ENCODE peak calls at places on chromosomes 11 and 22, in eight cellular contexts. One of them, this sample, is unnamed.

GRCh38 chr22:43970037-43970747 is 14.9 kb downstream of the SAMM50 start:
- DNase-seq in BE2C: no peak
- DNase-seq in CD4-positive, alpha-beta T cell: no peak
- DNase-seq in AG04450: no peak
- DNase-seq in fibroblast of pulmonary artery: no peak
- DNase-seq in cardiac muscle cell: no peak
- DNase-seq in fibroblast of lung: no peak
- DNase-seq in fibroblast of mammary gland: no peak
- DNase-seq in this sample: no peak

GRCh38 chr22:27115816-27116256 is 458.4 kb downstream of the MIAT start:
- DNase-seq in fibroblast of lung: peak
- DNase-seq in BE2C: no peak
- DNase-seq in fibroblast of pulmonary artery: peak
- DNase-seq in cardiac muscle cell: no peak
- DNase-seq in fibroblast of mammary gland: peak
- DNase-seq in CD4-positive, alpha-beta T cell: no peak
- DNase-seq in AG04450: no peak
- DNase-seq in this sample: no peak

GRCh38 chr11:92391866-92392265 is 167.2 kb downstream of the FAT3 start:
- DNase-seq in BE2C: no peak
- DNase-seq in fibroblast of lung: no peak
- DNase-seq in CD4-positive, alpha-beta T cell: no peak
- DNase-seq in fibroblast of mammary gland: peak
- DNase-seq in AG04450: no peak
- DNase-seq in fibroblast of pulmonary artery: no peak
- DNase-seq in cardiac muscle cell: no peak
- DNase-seq in this sample: no peak

GRCh38 chr11:128837627-128838026 is 29.5 kb downstream of the KCNJ1 start:
- DNase-seq in fibroblast of mammary gland: no peak
- DNase-seq in AG04450: no peak
- DNase-seq in fibroblast of lung: no peak
- DNase-seq in BE2C: no peak
- DNase-seq in CD4-positive, alpha-beta T cell: peak
- DNase-seq in fibroblast of pulmonary artery: peak
- DNase-seq in cardiac muscle cell: no peak
- DNase-seq in this sample: peak

GRCh38 chr22:23180301-23180892 is at the start of gene BCR:
- DNase-seq in AG04450: no peak
- DNase-seq in CD4-positive, alpha-beta T cell: peak
- DNase-seq in BE2C: peak
- DNase-seq in cardiac muscle cell: peak
- DNase-seq in fibroblast of lung: peak
- DNase-seq in fibroblast of mammary gland: peak
- DNase-seq in fibroblast of pulmonary artery: peak
- DNase-seq in this sample: peak

GRCh38 chr11:69309800-69310280 is 15.9 kb downstream of the MYEOV start:
- DNase-seq in CD4-positive, alpha-beta T cell: no peak
- DNase-seq in fibroblast of pulmonary artery: peak
- DNase-seq in AG04450: no peak
- DNase-seq in fibroblast of lung: peak
- DNase-seq in fibroblast of mammary gland: peak
- DNase-seq in BE2C: no peak
- DNase-seq in cardiac muscle cell: no peak
- DNase-seq in this sample: no peak

GRCh38 chr11:351411-351810 is 17.9 kb upstream of the B4GALNT4 start:
- DNase-seq in fibroblast of mammary gland: no peak
- DNase-seq in fibroblast of lung: no peak
- DNase-seq in AG04450: no peak
- DNase-seq in fibroblast of pulmonary artery: no peak
- DNase-seq in BE2C: no peak
- DNase-seq in cardiac muscle cell: no peak
- DNase-seq in CD4-positive, alpha-beta T cell: no peak
- DNase-seq in this sample: no peak

GRCh38 chr11:36501236-36501635 is 8.8 kb downstream of the TRAF6 start:
- DNase-seq in fibroblast of pulmonary artery: no peak
- DNase-seq in fibroblast of lung: peak
- DNase-seq in BE2C: peak
- DNase-seq in AG04450: no peak
- DNase-seq in fibroblast of mammary gland: no peak
- DNase-seq in cardiac muscle cell: no peak
- DNase-seq in CD4-positive, alpha-beta T cell: no peak
- DNase-seq in this sample: no peak

GRCh38 chr11:103862049-103862826 is 174.2 kb upstream of the DDI1 start:
- DNase-seq in CD4-positive, alpha-beta T cell: no peak
- DNase-seq in fibroblast of lung: no peak
- DNase-seq in cardiac muscle cell: no peak
- DNase-seq in BE2C: no peak
- DNase-seq in fibroblast of mammary gland: no peak
- DNase-seq in fibroblast of pulmonary artery: no peak
- DNase-seq in AG04450: no peak
- DNase-seq in this sample: no peak

GRCh38 chr11:121394785-121395184 is 57.3 kb upstream of the SORL1 start:
- DNase-seq in BE2C: no peak
- DNase-seq in cardiac muscle cell: no peak
- DNase-seq in fibroblast of lung: no peak
- DNase-seq in fibroblast of mammary gland: no peak
- DNase-seq in AG04450: no peak
- DNase-seq in fibroblast of pulmonary artery: no peak
- DNase-seq in CD4-positive, alpha-beta T cell: no peak
- DNase-seq in this sample: no peak

GRCh38 chr11:116901211-116901610 is 63.8 kb upstream of the APOA1 start:
- DNase-seq in BE2C: no peak
- DNase-seq in CD4-positive, alpha-beta T cell: no peak
- DNase-seq in fibroblast of lung: no peak
- DNase-seq in AG04450: no peak
- DNase-seq in cardiac muscle cell: peak
- DNase-seq in fibroblast of pulmonary artery: no peak
- DNase-seq in fibroblast of mammary gland: no peak
- DNase-seq in this sample: no peak

GRCh38 chr11:117879516-117880480 is 3.3 kb upstream of the FXYD6 start:
- DNase-seq in fibroblast of pulmonary artery: no peak
- DNase-seq in fibroblast of mammary gland: no peak
- DNase-seq in cardiac muscle cell: no peak
- DNase-seq in AG04450: no peak
- DNase-seq in fibroblast of lung: no peak
- DNase-seq in CD4-positive, alpha-beta T cell: no peak
- DNase-seq in BE2C: no peak
- DNase-seq in this sample: no peak

GRCh38 chr11:3051435-3052108 is 5.7 kb downstream of the CARS1 start:
- DNase-seq in fibroblast of mammary gland: no peak
- DNase-seq in AG04450: no peak
- DNase-seq in fibroblast of lung: no peak
- DNase-seq in fibroblast of pulmonary artery: no peak
- DNase-seq in CD4-positive, alpha-beta T cell: no peak
- DNase-seq in cardiac muscle cell: no peak
- DNase-seq in BE2C: no peak
- DNase-seq in this sample: no peak
- TF ChIP-seq CTCF in fibroblast of mammary gland: peak
- TF ChIP-seq CTCF in AG04450: peak
- TF ChIP-seq CTCF in fibroblast of lung: no peak
- TF ChIP-seq CTCF in fibroblast of pulmonary artery: peak
- TF ChIP-seq CTCF in CD4-positive, alpha-beta T cell: no peak
- TF ChIP-seq CTCF in cardiac muscle cell: peak
- TF ChIP-seq CTCF in BE2C: peak
- TF ChIP-seq CTCF in this sample: no peak

GRCh38 chr11:72789493-72790131 is 4.2 kb downstream of the STARD10 start:
- DNase-seq in fibroblast of pulmonary artery: peak
- DNase-seq in fibroblast of lung: peak
- DNase-seq in AG04450: no peak
- DNase-seq in cardiac muscle cell: peak
- DNase-seq in CD4-positive, alpha-beta T cell: no peak
- DNase-seq in BE2C: no peak
- DNase-seq in fibroblast of mammary gland: peak
- DNase-seq in this sample: no peak

GRCh38 chr11:72784662-72785061 is 9.2 kb downstream of the STARD10 start:
- DNase-seq in fibroblast of mammary gland: no peak
- DNase-seq in cardiac muscle cell: no peak
- DNase-seq in BE2C: no peak
- DNase-seq in AG04450: no peak
- DNase-seq in fibroblast of pulmonary artery: no peak
- DNase-seq in CD4-positive, alpha-beta T cell: no peak
- DNase-seq in fibroblast of lung: no peak
- DNase-seq in this sample: no peak

GRCh38 chr11:72788250-72788649 is 5.6 kb downstream of the STARD10 start:
- DNase-seq in AG04450: no peak
- DNase-seq in fibroblast of pulmonary artery: no peak
- DNase-seq in CD4-positive, alpha-beta T cell: no peak
- DNase-seq in BE2C: no peak
- DNase-seq in fibroblast of mammary gland: no peak
- DNase-seq in fibroblast of lung: no peak
- DNase-seq in cardiac muscle cell: no peak
- DNase-seq in this sample: no peak

GRCh38 chr11:72786305-72787261 is 7.3 kb downstream of the STARD10 start:
- DNase-seq in AG04450: no peak
- DNase-seq in BE2C: no peak
- DNase-seq in fibroblast of pulmonary artery: no peak
- DNase-seq in cardiac muscle cell: no peak
- DNase-seq in CD4-positive, alpha-beta T cell: no peak
- DNase-seq in fibroblast of mammary gland: no peak
- DNase-seq in fibroblast of lung: no peak
- DNase-seq in this sample: no peak

DNA sequence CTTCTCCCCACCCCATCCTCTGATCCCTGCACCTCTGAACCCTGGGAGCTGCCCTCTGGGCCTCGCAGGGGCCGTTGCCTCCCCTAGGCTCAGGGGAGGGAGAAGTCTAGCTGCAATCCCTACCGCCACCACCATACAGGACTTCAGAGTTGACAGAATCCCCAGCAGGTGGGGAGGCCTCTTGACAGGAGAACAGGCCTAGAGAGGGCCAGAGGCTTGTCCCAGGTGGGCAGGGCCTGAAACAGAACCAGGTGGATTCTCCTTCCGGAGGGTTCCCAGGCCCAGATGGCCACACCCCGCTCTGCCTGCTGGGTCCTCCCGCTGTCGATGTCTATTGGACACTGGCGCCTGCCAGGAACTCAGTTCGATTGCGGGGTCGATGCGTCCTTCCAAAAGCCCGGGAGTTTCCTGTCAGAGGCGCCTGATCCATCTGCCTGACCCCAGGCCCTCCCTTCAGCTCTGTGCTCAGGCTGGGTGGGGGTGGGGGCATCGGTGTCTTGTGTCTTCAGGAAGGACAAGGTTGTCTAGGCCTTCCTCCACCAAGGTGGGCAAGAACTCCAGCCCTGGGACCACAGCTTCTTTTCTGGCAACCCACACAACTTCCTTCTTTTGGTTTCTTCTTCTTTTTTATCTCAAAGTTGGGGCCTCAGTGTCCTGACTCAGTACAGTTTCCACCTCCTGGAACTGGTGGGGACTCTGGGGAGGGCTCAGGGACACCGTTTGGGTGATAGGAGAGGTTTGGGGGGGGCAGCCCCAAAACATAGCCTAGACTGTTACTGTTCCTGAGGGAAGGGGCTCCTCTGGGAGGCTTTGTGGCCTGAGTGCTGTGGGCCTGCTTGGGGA is 6.4 kb downstream of the STARD10 start:
- DNase-seq in fibroblast of lung: no peak
- DNase-seq in CD4-positive, alpha-beta T cell: no peak
- DNase-seq in AG04450: no peak
- DNase-seq in fibroblast of pulmonary artery: no peak
- DNase-seq in cardiac muscle cell: peak
- DNase-seq in fibroblast of mammary gland: no peak
- DNase-seq in BE2C: no peak
- DNase-seq in this sample: peak
- TF ChIP-seq CTCF in fibroblast of lung: no peak
- TF ChIP-seq CTCF in CD4-positive, alpha-beta T cell: no peak
- TF ChIP-seq CTCF in AG04450: peak
- TF ChIP-seq CTCF in fibroblast of pulmonary artery: no peak
- TF ChIP-seq CTCF in cardiac muscle cell: no peak
- TF ChIP-seq CTCF in fibroblast of mammary gland: no peak
- TF ChIP-seq CTCF in BE2C: no peak
- TF ChIP-seq CTCF in this sample: no peak

GRCh38 chr11:5605849-5606248 is 9.4 kb downstream of the TRIM6 start:
- DNase-seq in fibroblast of pulmonary artery: peak
- DNase-seq in cardiac muscle cell: no peak
- DNase-seq in BE2C: no peak
- DNase-seq in fibroblast of mammary gland: peak
- DNase-seq in fibroblast of lung: peak
- DNase-seq in AG04450: peak
- DNase-seq in CD4-positive, alpha-beta T cell: no peak
- DNase-seq in this sample: no peak
- TF ChIP-seq CTCF in fibroblast of pulmonary artery: no peak
- TF ChIP-seq CTCF in cardiac muscle cell: no peak
- TF ChIP-seq CTCF in BE2C: no peak
- TF ChIP-seq CTCF in fibroblast of mammary gland: no peak
- TF ChIP-seq CTCF in fibroblast of lung: no peak
- TF ChIP-seq CTCF in AG04450: no peak
- TF ChIP-seq CTCF in CD4-positive, alpha-beta T cell: no peak
- TF ChIP-seq CTCF in this sample: no peak

GRCh38 chr11:1532606-1533341 is 39.3 kb downstream of the DUSP8 start:
- DNase-seq in fibroblast of lung: peak
- DNase-seq in BE2C: no peak
- DNase-seq in cardiac muscle cell: no peak
- DNase-seq in AG04450: no peak
- DNase-seq in fibroblast of mammary gland: peak
- DNase-seq in CD4-positive, alpha-beta T cell: no peak
- DNase-seq in fibroblast of pulmonary artery: no peak
- DNase-seq in this sample: no peak

GRCh38 chr11:1533342-1533725 is 38.7 kb downstream of the DUSP8 start:
- DNase-seq in fibroblast of pulmonary artery: no peak
- DNase-seq in fibroblast of lung: no peak
- DNase-seq in CD4-positive, alpha-beta T cell: no peak
- DNase-seq in BE2C: no peak
- DNase-seq in AG04450: no peak
- DNase-seq in fibroblast of mammary gland: no peak
- DNase-seq in cardiac muscle cell: no peak
- DNase-seq in this sample: no peak

GRCh38 chr11:1531418-1531817 is 40.7 kb downstream of the DUSP8 start:
- DNase-seq in fibroblast of pulmonary artery: no peak
- DNase-seq in cardiac muscle cell: no peak
- DNase-seq in fibroblast of lung: peak
- DNase-seq in AG04450: no peak
- DNase-seq in CD4-positive, alpha-beta T cell: no peak
- DNase-seq in BE2C: peak
- DNase-seq in fibroblast of mammary gland: no peak
- DNase-seq in this sample: no peak

GRCh38 chr11:1530686-1531256 is 41.3 kb downstream of the DUSP8 start:
- DNase-seq in fibroblast of pulmonary artery: no peak
- DNase-seq in cardiac muscle cell: no peak
- DNase-seq in fibroblast of lung: no peak
- DNase-seq in BE2C: no peak
- DNase-seq in fibroblast of mammary gland: no peak
- DNase-seq in AG04450: no peak
- DNase-seq in CD4-positive, alpha-beta T cell: no peak
- DNase-seq in this sample: no peak

DNA sequence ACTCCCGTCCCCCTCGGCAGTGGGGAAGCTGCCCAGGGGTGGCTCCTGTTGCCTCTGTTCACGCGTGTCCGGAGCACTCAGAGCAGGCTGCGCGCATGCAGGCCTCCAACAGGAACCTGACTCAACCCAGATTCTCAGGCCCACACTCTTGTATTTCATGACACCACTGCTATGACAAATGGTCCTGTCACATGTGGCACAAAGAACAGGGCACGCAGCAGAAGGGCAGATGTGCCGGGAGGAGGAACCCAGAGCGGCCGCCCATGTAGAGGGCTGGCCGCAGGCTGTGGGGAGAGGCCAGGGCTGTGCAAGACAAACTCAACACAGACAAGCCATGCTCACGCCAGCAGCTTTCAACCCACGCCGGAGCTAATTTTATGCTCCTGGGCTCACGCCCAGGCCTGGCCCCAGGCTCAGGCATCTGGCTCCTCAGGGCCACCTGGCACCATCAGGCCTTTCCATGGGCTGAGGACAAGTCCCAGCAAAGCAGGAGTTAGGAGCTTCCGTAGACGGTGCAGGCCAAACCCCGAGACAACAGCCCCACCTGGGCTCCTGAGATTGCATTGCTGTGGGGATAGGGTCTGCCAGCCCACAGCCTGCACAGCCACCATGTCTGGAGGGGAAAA is 40.0 kb downstream of the DUSP8 start:
- DNase-seq in fibroblast of lung: peak
- DNase-seq in AG04450: no peak
- DNase-seq in cardiac muscle cell: no peak
- DNase-seq in fibroblast of mammary gland: peak
- DNase-seq in fibroblast of pulmonary artery: no peak
- DNase-seq in BE2C: peak
- DNase-seq in CD4-positive, alpha-beta T cell: no peak
- DNase-seq in this sample: no peak
- TF ChIP-seq CTCF in fibroblast of lung: no peak
- TF ChIP-seq CTCF in AG04450: no peak
- TF ChIP-seq CTCF in cardiac muscle cell: no peak
- TF ChIP-seq CTCF in fibroblast of mammary gland: no peak
- TF ChIP-seq CTCF in fibroblast of pulmonary artery: no peak
- TF ChIP-seq CTCF in BE2C: no peak
- TF ChIP-seq CTCF in CD4-positive, alpha-beta T cell: no peak
- TF ChIP-seq CTCF in this sample: no peak